ENCODE peak calls at places on chromosomes 5 and 9, in seven cellular contexts. T is lung, G is LoVo, I is HCEC 1CT, S is T-cell, Z is spleen, H is ACHN. U is an unnamed sample.

GRCh38 chr9:110178281-110178680 is 29.7 kb downstream of the C9orf152 start:
- DNase-seq in H (no peak), G (no peak), T (no peak), I (no peak), S (no peak), Z (no peak), U (no peak)

GRCh38 chr9:137396808-137397367 is 26.1 kb downstream of the EXD3 start:
- DNase-seq in T (no peak), Z (no peak), H (no peak), I (no peak), G (no peak), S (no peak), U (no peak)

GRCh38 chr9:107710988-107711387 is 221.4 kb upstream of the KLF4 start:
- DNase-seq in S (no peak), Z (no peak), G (no peak), H (no peak), I (no peak), T (no peak), U (no peak)

GRCh38 chr9:95246547-95246946 is 71.0 kb downstream of the FANCC start:
- DNase-seq in H (no peak), T (no peak), G (no peak), Z (no peak), I (no peak), S (no peak), U (no peak)

GRCh38 chr9:5951686-5952211 is 61.1 kb downstream of the MLANA start:
- DNase-seq in Z (no peak), S (no peak), T (no peak), H (no peak), I (peak; percentile 80), G (no peak), U (no peak)

GRCh38 chr5:173396311-173396993 is 68.2 kb upstream of the STC2 start:
- DNase-seq in S (no peak), I (peak; percentile 2), Z (no peak), G (no peak), H (peak; percentile 3), T (no peak), U (no peak)

GRCh38 chr5:116076496-116076895 is 8.3 kb upstream of the COMMD10 start:
- DNase-seq in I (no peak), S (no peak), Z (no peak), H (no peak), T (no peak), G (no peak), U (no peak)

GRCh38 chr5:132342291-132343180 is 27.0 kb upstream of the SLC22A5 start:
- DNase-seq in G (no peak), H (peak; percentile 84), T (no peak), I (no peak), S (no peak), Z (no peak), U (no peak)

GRCh38 chr9:97528529-97529230 is 27.2 kb downstream of the TMOD1 start:
- DNase-seq in G (no peak), T (no peak), I (no peak), S (no peak), Z (no peak), H (no peak), U (no peak)

GRCh38 chr5:156693113-156693512 is 157.0 kb upstream of the PPP1R2B start:
- DNase-seq in Z (no peak), H (no peak), S (no peak), I (no peak), G (no peak), T (no peak), U (no peak)

GRCh38 chr9:88820055-88820454 is 171.2 kb upstream of the S1PR3 start:
- DNase-seq in Z (no peak), T (no peak), H (no peak), S (no peak), I (no peak), G (no peak), U (no peak)

GRCh38 chr5:154520861-154521453 is 42.9 kb upstream of the HAND1 start:
- DNase-seq in I (no peak), Z (no peak), H (peak; percentile 24), T (peak; percentile 57), S (no peak), G (peak; percentile 86), U (no peak)

GRCh38 chr5:170606939-170607338 is 103.1 kb downstream of the KCNIP1 start:
- DNase-seq in I (no peak), T (no peak), H (no peak), G (no peak), Z (no peak), S (no peak), U (no peak)

GRCh38 chr5:87393331-87393730 is 19.4 kb downstream of the CCNH start:
- DNase-seq in I (peak; percentile 94), T (no peak), G (peak; percentile 9), S (no peak), H (peak; percentile 86), Z (no peak), U (peak; percentile 59)

GRCh38 chr5:129909225-129909624 is 5.0 kb downstream of the CHSY3 start:
- DNase-seq in I (no peak), Z (no peak), S (no peak), T (no peak), G (no peak), H (no peak), U (no peak)

GRCh38 chr9:136170291-136170901 is 34.5 kb downstream of the LHX3 start:
- DNase-seq in H (peak; percentile 19), T (no peak), G (no peak), Z (peak; percentile 88), S (peak; percentile 19), I (no peak), U (no peak)

GRCh38 chr9:33731142-33731541 is 64.2 kb upstream of the PRSS3 start:
- DNase-seq in Z (no peak), T (no peak), S (no peak), I (no peak), H (no peak), G (no peak), U (no peak)

GRCh38 chr9:73067074-73067473 is 84.6 kb upstream of the ANXA1 start:
- DNase-seq in H (no peak), T (no peak), S (no peak), Z (no peak), G (no peak), I (no peak), U (no peak)

GRCh38 chr9:137658778-137659177 is 40.0 kb downstream of the EHMT1 start:
- DNase-seq in I (no peak), Z (peak; percentile 19), H (no peak), T (no peak), G (no peak), S (no peak), U (no peak)

GRCh38 chr9:97064171-97064570 is 25.2 kb upstream of the CTSV start:
- DNase-seq in I (no peak), T (no peak), G (no peak), S (no peak), H (no peak), Z (no peak), U (no peak)

GRCh38 chr5:131163315-131164119 is 1.5 kb downstream of the HINT1 start:
- DNase-seq in Z (no peak), H (peak; percentile 41), T (no peak), I (peak; percentile 48), G (peak; percentile 30), S (no peak), U (no peak)

GRCh38 chr5:38670878-38671277 is 114.4 kb upstream of the LIFR start:
- DNase-seq in Z (no peak), I (no peak), H (no peak), S (no peak), G (no peak), T (no peak), U (peak; percentile 20)

GRCh38 chr9:125587819-125588460 is 119.1 kb downstream of the MAPKAP1 start:
- DNase-seq in H (no peak), G (no peak), S (no peak), T (no peak), I (no peak), Z (no peak), U (no peak)

GRCh38 chr5:9062873-9063272 is 483.0 kb downstream of the SEMA5A start:
- DNase-seq in H (no peak), G (no peak), I (no peak), S (no peak), Z (no peak), T (no peak), U (no peak)

U was measured in GM04503.